ENCODE peak calls at places on chromosome 2, in nine cellular contexts. C is PC-3; Q is sigmoid colon; H is CD8-positive, alpha-beta T cell; L is H1; Z is lung; A is colonic mucosa; O is Peyer's patch; X is CD4-positive, alpha-beta memory T cell. F is an unnamed sample. For H3K4me1, the result is how much of the 10 kb centered on the place peaks cover.

GRCh38 chr2:240782221-240782885 is 37.7 kb downstream of the KIF1A start:
- DNase-seq in C (no peak), Q (peak), H (no peak), L (no peak), Z (no peak), A (no peak), O (no peak), X (no peak), F (no peak)

GRCh38 chr2:8267103-8267502 is 414.8 kb upstream of the ID2 start:
- DNase-seq in C (no peak), Q (no peak), H (no peak), L (no peak), Z (no peak), A (no peak), O (no peak), X (no peak), F (no peak)

GRCh38 chr2:168633200-168633599 is 169.2 kb upstream of the NOSTRIN start:
- DNase-seq in C (no peak), Q (no peak), H (no peak), L (no peak), Z (no peak), A (no peak), O (no peak), X (no peak), F (no peak)

GRCh38 chr2:195622966-195623365 is 34.1 kb upstream of the SLC39A10 start:
- DNase-seq in C (peak), Q (no peak), H (no peak), L (no peak), Z (no peak), A (no peak), O (no peak), X (no peak), F (no peak)

GRCh38 chr2:17709897-17710296 is 43.7 kb downstream of the SMC6 start:
- DNase-seq in C (no peak), Q (no peak), H (no peak), L (no peak), Z (no peak), A (no peak), O (no peak), X (no peak), F (no peak)

GRCh38 chr2:170073288-170073687 is 104.7 kb upstream of the MYO3B start:
- DNase-seq in C (peak), Q (peak), H (no peak), L (no peak), Z (peak), A (peak), O (no peak), X (no peak), F (no peak)

GRCh38 chr2:68043719-68044498 is 18.9 kb downstream of the C1D start:
- DNase-seq in C (peak), Q (no peak), H (no peak), L (no peak), Z (no peak), A (no peak), O (no peak), X (no peak), F (no peak)

GRCh38 chr2:27006602-27007415 is 26.0 kb upstream of the TMEM214 start:
- DNase-seq in C (no peak), Q (no peak), H (no peak), L (no peak), Z (no peak), A (no peak), O (no peak), X (no peak), F (no peak)

GRCh38 chr2:61763605-61764034 is 90.2 kb downstream of the FAM161A start:
- DNase-seq in C (peak), Q (peak), H (no peak), L (peak), Z (peak), A (peak), O (peak), X (no peak), F (peak)

DNA sequence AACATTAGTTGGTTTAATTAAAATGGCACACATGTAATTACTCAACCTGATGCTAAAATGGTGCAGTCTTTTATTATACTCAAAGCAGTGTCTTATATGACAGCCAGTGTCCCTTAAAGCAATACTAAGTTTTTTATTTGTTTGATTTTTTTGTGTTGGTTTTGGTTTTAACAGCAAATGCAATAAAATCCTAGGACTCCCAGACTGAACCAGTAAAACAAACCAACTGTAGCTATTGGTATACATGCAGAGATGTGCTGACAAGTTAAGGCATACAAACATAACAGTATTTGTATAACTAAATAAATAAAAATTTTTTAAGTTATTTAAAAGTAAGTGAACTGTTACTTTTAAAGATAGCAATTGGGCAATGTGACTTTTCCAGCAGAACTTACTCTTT is 387.7 kb downstream of the RND3 start:
- DNase-seq in C (no peak), Q (no peak), H (no peak), L (no peak), Z (no peak), A (no peak), O (no peak), X (no peak), F (no peak)
- H3K4me3 ChIP-seq in C (no peak), Q (no peak), H (no peak), L (no peak), Z (no peak), A (no peak), O (no peak), X (no peak), F (no peak)

GRCh38 chr2:54557211-54557600 is 101.1 kb downstream of the SPTBN1 start:
- DNase-seq in C (no peak), Q (no peak), H (no peak), L (no peak), Z (no peak), A (no peak), O (no peak), X (no peak), F (no peak)

GRCh38 chr2:54558976-54559410 is 102.9 kb downstream of the SPTBN1 start:
- DNase-seq in C (no peak), Q (no peak), H (no peak), L (no peak), Z (no peak), A (no peak), O (no peak), X (no peak), F (no peak)

GRCh38 chr2:54558188-54558975 is 102.3 kb downstream of the SPTBN1 start:
- DNase-seq in C (peak), Q (peak), H (peak), L (peak), Z (peak), A (peak), O (peak), X (peak), F (peak)

GRCh38 chr2:54559593-54560145 is 103.5 kb downstream of the SPTBN1 start:
- DNase-seq in C (peak), Q (peak), H (no peak), L (no peak), Z (peak), A (no peak), O (no peak), X (no peak), F (no peak)

DNA sequence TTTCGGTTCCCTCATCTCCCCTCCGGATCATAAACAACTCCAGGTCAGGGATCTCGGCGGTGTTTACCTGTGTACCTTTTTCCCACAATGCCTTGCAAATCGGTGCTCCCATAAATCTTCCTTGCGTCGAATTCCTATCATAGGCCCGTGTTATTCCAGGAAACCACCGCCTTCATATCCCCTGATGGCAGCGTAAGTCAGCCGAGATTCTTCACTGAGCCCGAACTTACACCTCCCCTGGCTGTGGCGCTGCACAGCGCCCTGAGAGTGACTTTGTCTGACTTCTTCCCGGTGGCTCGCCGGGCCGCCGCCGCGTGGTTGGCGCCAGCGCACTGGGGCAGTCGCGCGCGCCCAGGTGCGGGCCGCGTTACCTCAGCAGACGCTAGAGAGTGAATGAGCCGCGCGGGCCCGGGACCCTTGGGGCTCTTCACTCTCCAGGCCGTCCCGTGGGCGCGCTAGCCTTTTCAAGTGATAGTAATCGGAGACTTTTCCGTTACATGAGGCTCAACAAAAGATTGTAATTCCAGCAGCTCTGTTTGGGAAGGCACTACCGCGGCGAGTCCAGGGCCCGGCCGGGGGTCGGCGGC is 101.6 kb downstream of the SPTBN1 start:
- DNase-seq in C (peak), Q (peak), H (peak), L (no peak), Z (peak), A (peak), O (peak), X (peak), F (peak)
- H3K4me1 ChIP-seq in C (under half), Q (half or more), H (under half), L (under half), Z (under half), A (under half), O (under half), X (under half), F (under half)

DNA sequence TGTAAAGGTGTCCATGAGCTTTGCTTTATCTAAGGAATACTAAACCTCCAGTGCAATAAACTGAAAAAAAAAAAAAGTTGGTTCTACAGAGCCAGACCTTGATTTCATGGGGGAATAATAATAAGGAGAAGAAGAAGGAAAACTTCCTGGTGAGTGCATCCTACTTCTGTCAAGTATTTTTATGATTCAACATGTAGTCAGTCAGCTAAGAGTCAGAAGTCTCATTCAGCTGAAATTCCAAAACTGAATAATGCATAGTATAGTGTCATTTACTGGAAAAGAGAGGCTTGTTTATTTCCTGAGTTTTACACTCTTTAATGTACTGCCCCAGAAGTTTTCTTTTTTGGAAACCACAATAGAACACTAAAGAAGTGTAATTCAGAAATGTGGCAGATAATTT is 77.8 kb upstream of the TACR1 start:
- DNase-seq in C (peak), Q (no peak), H (no peak), L (no peak), Z (no peak), A (no peak), O (no peak), X (no peak), F (no peak)
- H3K4me3 ChIP-seq in C (peak), Q (no peak), H (no peak), L (no peak), Z (no peak), A (no peak), O (no peak), X (no peak), F (no peak)

DNA sequence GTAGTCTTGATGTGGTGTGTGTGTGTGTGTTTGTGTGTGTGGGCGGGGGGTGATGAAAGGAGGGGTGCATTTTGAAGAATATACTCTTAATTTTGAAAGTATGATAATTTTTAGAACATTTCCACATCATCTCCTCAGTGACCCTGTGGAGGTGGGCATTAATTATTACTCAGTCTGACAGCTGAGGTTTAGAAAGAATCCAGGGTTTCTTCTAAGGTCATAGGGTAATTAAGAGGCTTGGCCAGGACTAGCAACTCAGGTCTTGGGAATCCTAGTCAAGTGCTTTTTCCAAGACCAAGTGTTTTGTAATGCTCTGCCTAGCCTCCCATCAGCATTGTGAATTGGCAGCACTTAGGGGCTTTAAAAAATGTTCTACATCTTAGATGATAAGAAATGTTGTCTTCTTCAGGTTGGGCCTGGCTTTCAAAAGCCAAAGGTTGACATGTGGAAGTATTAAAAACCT is 100.6 kb downstream of the SPTBN1 start:
- DNase-seq in C (no peak), Q (no peak), H (no peak), L (no peak), Z (no peak), A (no peak), O (no peak), X (no peak), F (no peak)
- H3K4me1 ChIP-seq in C (under half), Q (half or more), H (under half), L (under half), Z (under half), A (under half), O (under half), X (under half), F (under half)

GRCh38 chr2:219003979-219004378 is 10.8 kb upstream of the CRYBA2 start:
- DNase-seq in C (no peak), Q (no peak), H (no peak), L (no peak), Z (no peak), A (no peak), O (no peak), X (no peak), F (no peak)

GRCh38 chr2:219001577-219002394 is 8.6 kb upstream of the CRYBA2 start:
- DNase-seq in C (peak), Q (no peak), H (no peak), L (no peak), Z (peak), A (peak), O (peak), X (peak), F (peak)

GRCh38 chr2:219001100-219001576 is 7.9 kb upstream of the CRYBA2 start:
- DNase-seq in C (peak), Q (no peak), H (no peak), L (no peak), Z (no peak), A (peak), O (peak), X (no peak), F (no peak)

GRCh38 chr2:219003267-219003634 is 10.0 kb upstream of the CRYBA2 start:
- DNase-seq in C (no peak), Q (no peak), H (no peak), L (no peak), Z (no peak), A (no peak), O (no peak), X (no peak), F (no peak)

GRCh38 chr2:219002395-219003266 is 9.4 kb upstream of the CRYBA2 start:
- DNase-seq in C (peak), Q (no peak), H (no peak), L (no peak), Z (peak), A (peak), O (peak), X (peak), F (peak)
- H3K4me3 ChIP-seq in C (peak), Q (peak), H (peak), L (peak), Z (peak), A (peak), O (peak), X (peak), F (peak)

GRCh38 chr2:171394164-171394725 is 39.5 kb downstream of the METTL8 start:
- DNase-seq in C (no peak), Q (no peak), H (no peak), L (no peak), Z (no peak), A (no peak), O (no peak), X (no peak), F (no peak)
- H3K4me1 ChIP-seq in C (under half), Q (under half), H (under half), L (under half), Z (under half), A (under half), O (under half), X (under half), F (under half)

GRCh38 chr2:39666489-39667141 is 898 bp downstream of the TMEM178A start:
- DNase-seq in C (no peak), Q (no peak), H (no peak), L (no peak), Z (no peak), A (no peak), O (no peak), X (no peak), F (no peak)

GRCh38 chr2:39668576-39668975 is 2.9 kb downstream of the TMEM178A start:
- DNase-seq in C (no peak), Q (no peak), H (no peak), L (no peak), Z (no peak), A (no peak), O (no peak), X (no peak), F (no peak)

GRCh38 chr2:39665811-39666488 is at the start of gene TMEM178A:
- DNase-seq in C (no peak), Q (no peak), H (no peak), L (no peak), Z (no peak), A (no peak), O (no peak), X (no peak), F (no peak)

GRCh38 chr2:39667881-39668276 is 2.2 kb downstream of the TMEM178A start:
- DNase-seq in C (no peak), Q (no peak), H (no peak), L (no peak), Z (no peak), A (no peak), O (no peak), X (no peak), F (no peak)

GRCh38 chr2:39667142-39667880 is 1.6 kb downstream of the TMEM178A start:
- DNase-seq in C (no peak), Q (no peak), H (no peak), L (no peak), Z (no peak), A (no peak), O (no peak), X (no peak), F (no peak)
- H3K4me3 ChIP-seq in C (no peak), Q (no peak), H (no peak), L (peak), Z (no peak), A (no peak), O (peak), X (no peak), F (no peak)

DNA sequence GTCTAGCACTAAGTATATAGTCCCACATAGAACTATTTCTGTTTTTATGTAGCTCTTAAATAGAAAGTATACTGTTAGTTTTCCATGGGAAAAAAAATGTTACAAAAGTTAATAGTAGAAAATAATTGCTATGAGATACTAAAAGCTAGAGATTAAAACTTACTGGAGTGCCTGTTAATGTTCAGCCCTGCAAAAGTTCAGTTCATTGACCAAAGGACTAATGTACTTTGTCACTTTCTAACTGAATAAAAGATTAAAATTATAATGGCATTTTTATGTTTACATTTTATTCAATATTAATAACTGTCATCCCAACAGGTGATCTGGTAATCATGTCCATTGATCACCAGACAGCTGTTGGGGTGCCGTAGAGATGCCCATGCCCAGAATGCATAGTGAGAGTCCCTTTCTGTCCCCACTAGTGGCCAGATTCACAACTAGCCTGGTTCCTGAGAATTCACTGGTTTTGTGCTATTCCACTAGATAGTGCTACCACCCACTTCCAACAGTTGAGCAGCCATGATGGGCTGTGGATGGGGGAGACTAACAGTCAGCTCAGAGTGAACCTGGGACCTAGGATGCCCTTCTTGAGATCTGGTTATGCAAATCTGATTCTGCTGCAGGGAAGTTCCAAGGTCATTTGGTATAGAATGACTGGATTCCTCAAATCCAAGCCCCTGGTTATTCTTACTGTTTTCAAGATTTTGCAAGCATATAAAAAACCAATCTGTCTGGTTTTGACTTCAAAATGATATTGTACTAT is 57.8 kb downstream of the AFTPH start:
- DNase-seq in C (no peak), Q (no peak), H (no peak), L (no peak), Z (no peak), A (no peak), O (no peak), X (no peak), F (no peak)
- H3K4me1 ChIP-seq in C (under half), Q (under half), H (under half), L (under half), Z (under half), A (under half), O (under half), X (under half), F (under half)

DNA sequence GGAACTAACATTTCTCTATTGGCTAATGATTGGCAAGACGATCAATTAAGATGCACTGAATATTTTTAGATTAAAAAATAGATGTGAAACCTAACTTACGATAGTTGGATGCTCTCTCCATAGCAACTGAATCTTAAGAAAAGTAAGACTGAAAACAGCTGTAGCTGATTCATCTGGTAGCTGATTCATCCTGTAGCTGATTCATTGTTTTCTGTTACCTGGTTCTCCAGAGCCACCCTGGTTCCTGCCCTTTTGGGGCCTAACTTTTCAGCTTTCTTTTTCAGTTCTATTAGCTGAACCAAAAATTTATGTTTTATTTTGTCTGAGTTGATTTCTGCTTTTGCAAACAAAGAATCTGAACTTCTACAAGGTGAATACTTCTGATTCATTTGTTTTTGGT is 22.7 kb upstream of the SPR start:
- DNase-seq in C (peak), Q (no peak), H (no peak), L (no peak), Z (no peak), A (no peak), O (no peak), X (no peak), F (no peak)
- H3K4me3 ChIP-seq in C (no peak), Q (no peak), H (no peak), L (no peak), Z (no peak), A (no peak), O (no peak), X (no peak), F (no peak)

F was measured in mucosa of descending colon.